ENCODE peak calls at places on chromosomes 1 and 21, in five cellular contexts. One of them, this sample, is unnamed.

GRCh38 chr1:113279776-113280391 is 110.4 kb upstream of the MAGI3 start:
- DNase-seq in Caco-2: no peak
- DNase-seq in GM23338: peak; percentile 13
- DNase-seq in lower lobe of right lung: no peak
- DNase-seq in brain microvascular endothelial cell: no peak
- DNase-seq in this sample: no peak

GRCh38 chr1:191895462-191896058 is 262.7 kb upstream of the RGS18 start:
- DNase-seq in Caco-2: peak; percentile 38
- DNase-seq in GM23338: peak; percentile 32
- DNase-seq in lower lobe of right lung: no peak
- DNase-seq in brain microvascular endothelial cell: no peak
- DNase-seq in this sample: no peak

GRCh38 chr21:41973427-41973831 is 19.6 kb upstream of the C2CD2 start:
- DNase-seq in Caco-2: no peak
- DNase-seq in GM23338: no peak
- DNase-seq in lower lobe of right lung: no peak
- DNase-seq in brain microvascular endothelial cell: no peak
- DNase-seq in this sample: no peak

GRCh38 chr1:201329286-201329685 is 46.0 kb downstream of the PKP1 start:
- DNase-seq in Caco-2: no peak
- DNase-seq in GM23338: no peak
- DNase-seq in lower lobe of right lung: peak; percentile 34
- DNase-seq in brain microvascular endothelial cell: peak; percentile 35
- DNase-seq in this sample: no peak

GRCh38 chr1:170332801-170333200 is 187.0 kb downstream of the NTMT2 start:
- DNase-seq in Caco-2: no peak
- DNase-seq in GM23338: no peak
- DNase-seq in lower lobe of right lung: no peak
- DNase-seq in brain microvascular endothelial cell: no peak
- DNase-seq in this sample: no peak

GRCh38 chr21:40587786-40588353 is 259.1 kb downstream of the DSCAM start:
- DNase-seq in Caco-2: no peak
- DNase-seq in GM23338: no peak
- DNase-seq in lower lobe of right lung: no peak
- DNase-seq in brain microvascular endothelial cell: no peak
- DNase-seq in this sample: no peak

GRCh38 chr1:49364676-49365075 is 588.0 kb upstream of the BEND5 start:
- DNase-seq in Caco-2: no peak
- DNase-seq in GM23338: peak; percentile 45
- DNase-seq in lower lobe of right lung: no peak
- DNase-seq in brain microvascular endothelial cell: no peak
- DNase-seq in this sample: peak; percentile 28

GRCh38 chr1:203381151-203381751 is 30.3 kb upstream of the FMOD start:
- DNase-seq in Caco-2: no peak
- DNase-seq in GM23338: no peak
- DNase-seq in lower lobe of right lung: no peak
- DNase-seq in brain microvascular endothelial cell: no peak
- DNase-seq in this sample: no peak

GRCh38 chr21:33655591-33656221 is 13.4 kb downstream of the ITSN1 start:
- DNase-seq in Caco-2: peak; percentile 87
- DNase-seq in GM23338: peak; percentile 73
- DNase-seq in lower lobe of right lung: no peak
- DNase-seq in brain microvascular endothelial cell: peak; percentile 85
- DNase-seq in this sample: peak; percentile 96

GRCh38 chr1:193769609-193770008 is 583.2 kb upstream of the B3GALT2 start:
- DNase-seq in Caco-2: no peak
- DNase-seq in GM23338: no peak
- DNase-seq in lower lobe of right lung: no peak
- DNase-seq in brain microvascular endothelial cell: no peak
- DNase-seq in this sample: no peak

GRCh38 chr1:154198756-154199562 is 7.1 kb upstream of the TPM3 start:
- DNase-seq in Caco-2: peak; percentile 47
- DNase-seq in GM23338: peak; percentile 90
- DNase-seq in lower lobe of right lung: no peak
- DNase-seq in brain microvascular endothelial cell: peak; percentile 65
- DNase-seq in this sample: no peak

GRCh38 chr1:145782166-145783099 is 41.5 kb downstream of the RNF115 start:
- DNase-seq in Caco-2: no peak
- DNase-seq in GM23338: no peak
- DNase-seq in lower lobe of right lung: no peak
- DNase-seq in brain microvascular endothelial cell: peak; percentile 58
- DNase-seq in this sample: peak; percentile 87

GRCh38 chr21:45478816-45479669 is 63.2 kb downstream of the SLC19A1 start:
- DNase-seq in Caco-2: no peak
- DNase-seq in GM23338: no peak
- DNase-seq in lower lobe of right lung: no peak
- DNase-seq in brain microvascular endothelial cell: no peak
- DNase-seq in this sample: no peak

GRCh38 chr1:78401148-78401547 is 89.6 kb upstream of the PTGFR start:
- DNase-seq in Caco-2: no peak
- DNase-seq in GM23338: no peak
- DNase-seq in lower lobe of right lung: no peak
- DNase-seq in brain microvascular endothelial cell: no peak
- DNase-seq in this sample: no peak

GRCh38 chr1:3315991-3316943 is 138.2 kb upstream of the ARHGEF16 start:
- DNase-seq in Caco-2: no peak
- DNase-seq in GM23338: no peak
- DNase-seq in lower lobe of right lung: no peak
- DNase-seq in brain microvascular endothelial cell: no peak
- DNase-seq in this sample: no peak

GRCh38 chr21:14589855-14590563 is 43.9 kb upstream of the SAMSN1 start:
- DNase-seq in Caco-2: no peak
- DNase-seq in GM23338: no peak
- DNase-seq in lower lobe of right lung: no peak
- DNase-seq in brain microvascular endothelial cell: no peak
- DNase-seq in this sample: no peak

GRCh38 chr1:97827887-97828286 is 92.9 kb downstream of the DPYD start:
- DNase-seq in Caco-2: no peak
- DNase-seq in GM23338: peak; percentile 45
- DNase-seq in lower lobe of right lung: no peak
- DNase-seq in brain microvascular endothelial cell: no peak
- DNase-seq in this sample: no peak

GRCh38 chr21:36927718-36928117 is 38.8 kb downstream of the HLCS start:
- DNase-seq in Caco-2: peak; percentile 79
- DNase-seq in GM23338: peak; percentile 89
- DNase-seq in lower lobe of right lung: peak; percentile 73
- DNase-seq in brain microvascular endothelial cell: peak; percentile 86
- DNase-seq in this sample: peak; percentile 32

GRCh38 chr21:36928960-36929359 is 37.5 kb downstream of the HLCS start:
- DNase-seq in Caco-2: no peak
- DNase-seq in GM23338: no peak
- DNase-seq in lower lobe of right lung: no peak
- DNase-seq in brain microvascular endothelial cell: no peak
- DNase-seq in this sample: no peak

GRCh38 chr21:36926989-36927695 is 39.3 kb downstream of the HLCS start:
- DNase-seq in Caco-2: no peak
- DNase-seq in GM23338: no peak
- DNase-seq in lower lobe of right lung: no peak
- DNase-seq in brain microvascular endothelial cell: no peak
- DNase-seq in this sample: no peak

GRCh38 chr21:36932417-36932816 is 34.1 kb downstream of the HLCS start:
- DNase-seq in Caco-2: no peak
- DNase-seq in GM23338: no peak
- DNase-seq in lower lobe of right lung: no peak
- DNase-seq in brain microvascular endothelial cell: no peak
- DNase-seq in this sample: no peak

GRCh38 chr21:36929622-36930021 is 36.8 kb downstream of the HLCS start:
- DNase-seq in Caco-2: no peak
- DNase-seq in GM23338: peak; percentile 38
- DNase-seq in lower lobe of right lung: no peak
- DNase-seq in brain microvascular endothelial cell: no peak
- DNase-seq in this sample: no peak
- TF ChIP-seq CTCF in Caco-2: no peak
- TF ChIP-seq CTCF in GM23338: peak; percentile 28
- TF ChIP-seq CTCF in lower lobe of right lung: no peak
- TF ChIP-seq CTCF in brain microvascular endothelial cell: peak; percentile 41
- TF ChIP-seq CTCF in this sample: no peak

DNA sequence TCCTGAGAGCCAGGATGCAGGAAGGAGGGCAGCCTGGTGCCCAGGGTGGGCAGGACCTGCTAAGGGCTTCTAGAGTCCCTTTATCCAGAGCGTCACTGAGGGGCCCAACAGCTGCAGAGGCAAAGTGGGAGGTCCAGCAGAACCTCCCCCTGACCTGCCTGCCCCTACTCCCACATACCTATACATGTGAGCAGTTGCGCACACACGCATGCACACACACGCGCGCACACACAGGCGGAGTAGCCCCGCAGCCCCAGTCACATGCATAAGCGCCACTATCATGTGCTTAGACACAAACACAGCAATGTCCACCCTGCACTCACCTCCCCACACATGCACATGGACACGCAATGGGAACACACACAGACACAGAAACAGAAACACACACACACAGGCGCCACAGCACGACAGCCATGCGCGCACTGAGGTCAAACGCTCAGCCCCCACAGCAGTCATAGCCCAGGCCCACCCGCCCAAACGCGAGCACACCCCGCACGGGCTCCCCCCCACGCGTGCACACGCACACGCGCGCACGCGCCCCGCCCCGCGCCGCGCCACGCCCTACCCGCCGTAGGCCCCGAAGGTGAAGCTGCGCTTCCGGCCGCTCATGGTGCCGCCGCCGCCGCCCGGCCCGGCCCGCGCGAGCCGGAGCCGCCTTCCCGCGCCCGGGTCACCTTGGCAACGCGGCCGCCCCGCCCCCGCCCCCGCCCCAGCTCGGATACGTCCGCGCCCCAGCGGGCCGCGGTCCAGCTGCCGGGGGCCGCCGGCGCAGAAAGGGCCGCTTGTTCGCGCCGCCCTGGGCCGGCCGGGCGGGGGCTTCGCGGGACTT is 17.7 kb downstream of the RAP1GAP start:
- DNase-seq in Caco-2: no peak
- DNase-seq in GM23338: peak; percentile 83
- DNase-seq in lower lobe of right lung: no peak
- DNase-seq in brain microvascular endothelial cell: no peak
- DNase-seq in this sample: no peak
- H3K27me3 ChIP-seq in Caco-2: no peaks in the 10 kb centered on the region
- H3K27me3 ChIP-seq in GM23338: peaks cover 12% of the 10 kb centered on the region
- H3K27me3 ChIP-seq in lower lobe of right lung: peaks cover 44% of the 10 kb centered on the region
- H3K27me3 ChIP-seq in brain microvascular endothelial cell: peaks cover 25% of the 10 kb centered on the region
- H3K27me3 ChIP-seq in this sample: peaks cover 18% of the 10 kb centered on the region

DNA sequence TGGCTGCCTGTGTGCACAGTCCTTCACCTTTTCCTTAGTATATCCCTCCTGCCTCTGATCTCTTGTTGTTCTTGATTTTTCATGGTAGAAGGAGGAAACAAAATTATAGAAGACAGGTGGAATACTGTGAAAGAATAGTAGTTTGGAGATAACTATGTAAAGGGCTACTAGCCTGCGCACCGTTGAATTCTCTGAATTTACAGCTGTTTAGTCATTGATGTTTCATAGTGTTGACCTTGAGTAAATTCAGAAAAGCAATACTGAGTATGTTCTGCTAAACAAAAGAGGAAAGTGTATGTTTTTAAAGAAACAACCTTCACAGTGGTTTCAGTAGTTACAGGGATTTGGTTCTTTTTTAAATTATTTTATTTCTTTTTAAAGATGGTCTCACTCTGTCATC is 18.1 kb downstream of the CAMTA1 start:
- DNase-seq in Caco-2: no peak
- DNase-seq in GM23338: no peak
- DNase-seq in lower lobe of right lung: no peak
- DNase-seq in brain microvascular endothelial cell: no peak
- DNase-seq in this sample: no peak
- TF ChIP-seq CTCF in Caco-2: no peak
- TF ChIP-seq CTCF in GM23338: no peak
- TF ChIP-seq CTCF in lower lobe of right lung: no peak
- TF ChIP-seq CTCF in brain microvascular endothelial cell: no peak
- TF ChIP-seq CTCF in this sample: no peak

GRCh38 chr1:85199667-85200366 is 999 bp downstream of the SYDE2 start:
- DNase-seq in Caco-2: no peak
- DNase-seq in GM23338: peak; percentile 28
- DNase-seq in lower lobe of right lung: no peak
- DNase-seq in brain microvascular endothelial cell: no peak
- DNase-seq in this sample: no peak
- H3K27me3 ChIP-seq in Caco-2: no peaks in the 10 kb centered on the region
- H3K27me3 ChIP-seq in GM23338: peaks cover 9% of the 10 kb centered on the region
- H3K27me3 ChIP-seq in lower lobe of right lung: no peaks in the 10 kb centered on the region
- H3K27me3 ChIP-seq in brain microvascular endothelial cell: no peaks in the 10 kb centered on the region
- H3K27me3 ChIP-seq in this sample: no peaks in the 10 kb centered on the region

DNA sequence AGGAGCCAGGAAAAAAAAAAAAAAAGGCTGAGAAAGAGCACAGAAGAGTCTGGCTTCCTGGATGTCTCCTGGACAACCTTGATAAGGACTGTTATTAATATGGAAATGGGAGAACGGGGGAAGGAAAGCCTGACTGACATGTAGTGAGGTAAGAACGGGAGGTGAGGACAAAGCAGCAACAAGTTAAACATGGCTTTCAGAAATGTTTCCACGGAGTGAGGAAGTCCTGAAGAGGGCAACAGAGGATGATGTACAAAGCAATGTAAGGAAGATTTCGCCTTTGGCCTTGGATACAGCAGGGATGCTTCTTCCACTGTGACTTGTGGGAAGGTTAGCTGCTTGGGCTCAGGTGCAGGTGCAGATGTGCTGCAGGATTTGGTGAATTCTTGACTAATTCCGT is 11.9 kb upstream of the NIBAN1 start:
- DNase-seq in Caco-2: no peak
- DNase-seq in GM23338: peak; percentile 46
- DNase-seq in lower lobe of right lung: no peak
- DNase-seq in brain microvascular endothelial cell: no peak
- DNase-seq in this sample: no peak
- TF ChIP-seq CTCF in Caco-2: peak; percentile 48
- TF ChIP-seq CTCF in GM23338: peak; percentile 19
- TF ChIP-seq CTCF in lower lobe of right lung: no peak
- TF ChIP-seq CTCF in brain microvascular endothelial cell: peak; percentile 57
- TF ChIP-seq CTCF in this sample: peak; percentile 26

GRCh38 chr1:167068761-167069160 is 21.4 kb downstream of the GPA33 start:
- DNase-seq in Caco-2: no peak
- DNase-seq in GM23338: no peak
- DNase-seq in lower lobe of right lung: no peak
- DNase-seq in brain microvascular endothelial cell: no peak
- DNase-seq in this sample: no peak
- H3K27me3 ChIP-seq in Caco-2: no peaks in the 10 kb centered on the region
- H3K27me3 ChIP-seq in GM23338: no peaks in the 10 kb centered on the region
- H3K27me3 ChIP-seq in lower lobe of right lung: no peaks in the 10 kb centered on the region
- H3K27me3 ChIP-seq in brain microvascular endothelial cell: peaks cover 2% of the 10 kb centered on the region
- H3K27me3 ChIP-seq in this sample: no peaks in the 10 kb centered on the region

GRCh38 chr1:41619511-41620364 is 135.3 kb upstream of the EDN2 start:
- DNase-seq in Caco-2: no peak
- DNase-seq in GM23338: no peak
- DNase-seq in lower lobe of right lung: no peak
- DNase-seq in brain microvascular endothelial cell: no peak
- DNase-seq in this sample: no peak

GRCh38 chr1:41618871-41619270 is 134.4 kb upstream of the EDN2 start:
- DNase-seq in Caco-2: no peak
- DNase-seq in GM23338: no peak
- DNase-seq in lower lobe of right lung: no peak
- DNase-seq in brain microvascular endothelial cell: no peak
- DNase-seq in this sample: no peak

GRCh38 chr1:41621791-41622190 is 137.3 kb upstream of the EDN2 start:
- DNase-seq in Caco-2: no peak
- DNase-seq in GM23338: no peak
- DNase-seq in lower lobe of right lung: no peak
- DNase-seq in brain microvascular endothelial cell: no peak
- DNase-seq in this sample: no peak

GRCh38 chr1:41621256-41621655 is 136.8 kb upstream of the EDN2 start:
- DNase-seq in Caco-2: no peak
- DNase-seq in GM23338: no peak
- DNase-seq in lower lobe of right lung: no peak
- DNase-seq in brain microvascular endothelial cell: no peak
- DNase-seq in this sample: no peak

GRCh38 chr1:41620365-41621169 is 136.1 kb upstream of the EDN2 start:
- DNase-seq in Caco-2: no peak
- DNase-seq in GM23338: no peak
- DNase-seq in lower lobe of right lung: no peak
- DNase-seq in brain microvascular endothelial cell: no peak
- DNase-seq in this sample: no peak
- TF ChIP-seq CTCF in Caco-2: no peak
- TF ChIP-seq CTCF in GM23338: no peak
- TF ChIP-seq CTCF in lower lobe of right lung: no peak
- TF ChIP-seq CTCF in brain microvascular endothelial cell: no peak
- TF ChIP-seq CTCF in this sample: no peak

This sample was measured in kidney epithelial cell.